ENCODE peak calls at places on chromosomes 11 and 22, in eight cellular contexts. I is activated CD4-positive, alpha-beta T cell treated with anti-CD3 and anti-CD28 coated beads for 36 hours; B is SHP77; T is kidney; M is fibroblast of lung; K is T-helper 22 cell; A is HS-27A; N is foreskin fibroblast. P is an unnamed sample.

GRCh38 chr11:14443642-14444041 is 56.0 kb downstream of the COPB1 start:
- DNase-seq in I (no peak), B (no peak), T (no peak), M (peak), K (no peak), A (no peak), N (peak), P (no peak)

GRCh38 chr22:24706050-24706449 is 68.5 kb downstream of the PIWIL3 start:
- DNase-seq in I (no peak), B (no peak), T (no peak), M (no peak), K (no peak), A (no peak), N (no peak), P (no peak)

GRCh38 chr22:22342697-22343602 is 98.4 kb downstream of the VPREB1 start:
- DNase-seq in I (peak), B (peak), T (peak), M (peak), K (no peak), A (no peak), N (peak), P (peak)

GRCh38 chr11:122778148-122778547 is 60.2 kb upstream of the CRTAM start:
- DNase-seq in I (no peak), B (no peak), T (no peak), M (peak), K (no peak), A (no peak), N (no peak), P (no peak)

GRCh38 chr22:46021577-46021976 is 44.6 kb upstream of the WNT7B start:
- DNase-seq in I (peak), B (no peak), T (peak), M (no peak), K (no peak), A (no peak), N (no peak), P (no peak)

GRCh38 chr22:41485033-41485432 is 16.1 kb downstream of the ACO2 start:
- DNase-seq in I (no peak), B (no peak), T (peak), M (no peak), K (no peak), A (no peak), N (no peak), P (no peak)

GRCh38 chr22:33389927-33390326 is 331.7 kb upstream of the SYN3 start:
- DNase-seq in I (no peak), B (no peak), T (no peak), M (peak), K (no peak), A (no peak), N (no peak), P (no peak)

GRCh38 chr11:62713343-62713742 is 5.9 kb downstream of the GNG3 start:
- DNase-seq in I (no peak), B (no peak), T (no peak), M (no peak), K (no peak), A (no peak), N (no peak), P (no peak)

GRCh38 chr11:4665424-4665823 is 21.6 kb downstream of the OR51E1 start:
- DNase-seq in I (no peak), B (no peak), T (no peak), M (peak), K (no peak), A (no peak), N (peak), P (no peak)

GRCh38 chr22:46735747-46736608 is 2.1 kb downstream of the CERK start:
- DNase-seq in I (peak), B (peak), T (peak), M (peak), K (no peak), A (no peak), N (peak), P (no peak)

P was measured in effector memory CD4-positive, alpha-beta T cell.